ENCODE peak calls at places on chromosomes 5 and 9, in five cellular contexts. S is neural progenitor cell, Y is thyroid gland, W is tibial artery, I is fibroblast of lung. N is an unnamed sample. For H3K36me3 and H3K4me1, the result is how much of the 10 kb centered on the place peaks cover.

GRCh38 chr9:107153336-107153735 is 129.7 kb upstream of the RAD23B start:
- DNase-seq in Y (no peak), W (no peak), I (peak), S (no peak), N (no peak)

GRCh38 chr9:122897969-122898368 is 7.2 kb downstream of the RC3H2 start:
- DNase-seq in W (no peak), S (no peak), Y (no peak), I (no peak), N (no peak)

GRCh38 chr5:115641948-115642347 is 16.1 kb upstream of the TMED7 start:
- DNase-seq in W (no peak), Y (no peak), I (no peak), S (no peak), N (no peak)

GRCh38 chr9:98235126-98235525 is 20.3 kb downstream of the TBC1D2 start:
- DNase-seq in Y (no peak), W (no peak), S (no peak), I (peak), N (no peak)

GRCh38 chr5:141486091-141486490 is 1.3 kb downstream of the PCDHGC4 start:
- DNase-seq in S (no peak), Y (no peak), W (no peak), I (no peak), N (no peak)

GRCh38 chr5:21199087-21199486 is 1211.1 kb upstream of the CDH18 start:
- DNase-seq in I (peak), S (no peak), W (no peak), Y (no peak), N (no peak)

GRCh38 chr5:163260961-163261360 is 176.4 kb upstream of the CCNG1 start:
- DNase-seq in Y (no peak), W (no peak), S (no peak), I (no peak), N (no peak)

GRCh38 chr5:59095480-59095879 is 512.6 kb downstream of the RAB3C start:
- DNase-seq in W (no peak), I (peak), S (no peak), Y (no peak), N (no peak)

GRCh38 chr9:17532461-17532860 is 46.4 kb upstream of the SH3GL2 start:
- DNase-seq in W (no peak), Y (no peak), I (no peak), S (no peak), N (no peak)

GRCh38 chr9:26058111-26058895 is 380.1 kb upstream of the TUSC1 start:
- DNase-seq in S (no peak), I (no peak), Y (no peak), W (no peak), N (no peak)

GRCh38 chr9:121645003-121645402 is 6.4 kb upstream of the DAB2IP start:
- DNase-seq in Y (peak), I (no peak), W (no peak), S (no peak), N (no peak)

GRCh38 chr5:111385970-111386831 is 126.1 kb downstream of the STARD4 start:
- DNase-seq in S (no peak), W (no peak), I (no peak), Y (no peak), N (no peak)

GRCh38 chr9:97848582-97849237 is 4.3 kb upstream of the FOXE1 start:
- DNase-seq in I (no peak), Y (peak), W (peak), S (peak), N (no peak)

GRCh38 chr9:134379774-134380431 is 53.6 kb downstream of the RXRA start:
- DNase-seq in I (no peak), Y (no peak), W (no peak), S (no peak), N (no peak)

GRCh38 chr5:123696948-123697347 is 185.0 kb downstream of the CSNK1G3 start:
- DNase-seq in W (no peak), Y (peak), I (peak), S (no peak), N (peak)

GRCh38 chr5:5340206-5340729 is 82.2 kb upstream of the ICE1 start:
- DNase-seq in W (peak), I (peak), S (peak), Y (peak), N (peak)

GRCh38 chr9:1510712-1511111 is 460.6 kb downstream of the DMRT2 start:
- DNase-seq in S (no peak), Y (no peak), I (no peak), W (no peak), N (no peak)

GRCh38 chr5:142245776-142246175 is 79.0 kb downstream of the SPRY4 start:
- DNase-seq in Y (no peak), I (no peak), W (no peak), S (peak), N (no peak)

GRCh38 chr9:85522459-85523092 is 219.2 kb downstream of the AGTPBP1 start:
- DNase-seq in Y (peak), W (peak), I (peak), S (peak), N (peak)

GRCh38 chr5:16492398-16493175 is 27.0 kb upstream of the ZNF622 start:
- DNase-seq in S (peak), I (peak), Y (no peak), W (peak), N (no peak)

GRCh38 chr5:16552666-16553343 is 64.0 kb downstream of the RETREG1 start:
- DNase-seq in I (peak), S (peak), W (peak), Y (peak), N (peak)

GRCh38 chr9:1198085-1198484 is 147.9 kb downstream of the DMRT2 start:
- DNase-seq in Y (no peak), W (no peak), I (peak), S (no peak), N (no peak)

GRCh38 chr5:124512236-124512635 is 234.2 kb downstream of the ZNF608 start:
- DNase-seq in W (peak), I (no peak), Y (no peak), S (no peak), N (peak)

GRCh38 chr9:37329576-37329975 is 92.9 kb upstream of the GRHPR start:
- DNase-seq in Y (no peak), W (no peak), S (peak), I (peak), N (no peak)

GRCh38 chr9:37753489-37754190 is at the start of gene TRMT10B:
- DNase-seq in Y (peak), I (peak), W (peak), S (peak), N (peak)

GRCh38 chr5:78648359-78649219 is at the start of gene LHFPL2:
- DNase-seq in Y (peak), I (peak), S (peak), W (peak), N (peak)

GRCh38 chr9:133569891-133570651 is 35.6 kb downstream of the ADAMTSL2 start:
- DNase-seq in W (no peak), I (no peak), S (peak), Y (peak), N (no peak)

GRCh38 chr5:1892211-1892610 is 9.5 kb upstream of the IRX4 start:
- DNase-seq in W (no peak), S (no peak), Y (no peak), I (no peak), N (no peak)

GRCh38 chr5:127187711-127188110 is 102.9 kb upstream of the MEGF10 start:
- DNase-seq in I (no peak), S (no peak), Y (no peak), W (no peak), N (no peak)

GRCh38 chr5:150109921-150110320 is 23.6 kb upstream of the CSF1R start:
- DNase-seq in I (no peak), Y (no peak), W (no peak), S (no peak), N (no peak)

GRCh38 chr9:129761901-129762359 is 9.1 kb upstream of the PTGES start:
- DNase-seq in Y (no peak), I (peak), S (peak), W (no peak), N (no peak)

GRCh38 chr5:170623576-170624181 is 119.9 kb downstream of the KCNIP1 start:
- DNase-seq in S (peak), W (no peak), I (peak), Y (peak), N (no peak)

GRCh38 chr9:126696764-126697145 is 83.0 kb downstream of the LMX1B start:
- DNase-seq in I (no peak), S (peak), Y (no peak), W (no peak), N (no peak)

GRCh38 chr9:132943677-132944293 is 631 bp downstream of the TSC1 start:
- DNase-seq in S (no peak), W (no peak), Y (no peak), I (no peak), N (no peak)

GRCh38 chr9:77399964-77400363 is 222.6 kb downstream of the VPS13A start:
- DNase-seq in I (no peak), S (no peak), Y (no peak), W (no peak), N (no peak)

GRCh38 chr9:136827794-136828473 is 14.3 kb upstream of the AJM1 start:
- DNase-seq in Y (no peak), I (no peak), S (no peak), W (no peak), N (peak)

GRCh38 chr9:131028221-131028884 is 19.4 kb downstream of the LAMC3 start:
- DNase-seq in W (no peak), S (no peak), I (no peak), Y (no peak), N (no peak)

GRCh38 chr9:131030978-131031641 is 22.1 kb downstream of the LAMC3 start:
- DNase-seq in S (no peak), W (no peak), I (no peak), Y (no peak), N (no peak)

GRCh38 chr9:131030239-131030977 is 21.4 kb downstream of the LAMC3 start:
- DNase-seq in Y (no peak), W (no peak), S (no peak), I (no peak), N (no peak)

GRCh38 chr9:131028931-131029573 is 20.1 kb downstream of the LAMC3 start:
- DNase-seq in W (no peak), S (no peak), I (no peak), Y (no peak), N (no peak)

GRCh38 chr9:131029574-131029952 is 20.6 kb downstream of the LAMC3 start:
- DNase-seq in W (no peak), Y (no peak), I (no peak), S (no peak), N (no peak)
- H3K27ac ChIP-seq in W (no peak), Y (no peak), I (no peak), S (no peak), N (no peak)

DNA sequence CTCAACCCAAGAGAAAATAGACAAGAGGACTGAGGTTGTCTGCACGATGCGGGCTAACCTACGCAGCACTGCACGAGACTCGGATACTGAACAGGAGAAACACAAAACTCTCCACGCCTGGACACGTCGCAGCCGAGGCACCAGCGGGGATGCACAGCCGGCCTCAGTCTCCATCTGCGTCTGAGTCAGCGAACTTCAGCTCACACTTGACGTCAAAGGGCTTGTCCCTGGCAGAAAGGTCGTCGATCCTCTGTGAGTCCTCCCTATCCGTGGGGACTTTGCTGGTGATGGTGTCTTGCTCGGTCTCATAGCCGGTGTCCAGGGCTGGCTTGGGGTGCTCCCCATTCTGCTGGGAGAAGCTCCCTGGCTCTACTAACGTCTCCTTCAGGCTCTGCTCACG is 60.2 kb downstream of the SECISBP2 start:
- DNase-seq in Y (no peak), S (no peak), I (no peak), W (no peak), N (no peak)
- H3K36me3 ChIP-seq in Y (under half), S (under half), I (under half), W (half or more), N (under half)

GRCh38 chr5:126124706-126125345 is 298.4 kb upstream of the GRAMD2B start:
- DNase-seq in Y (no peak), I (peak), S (no peak), W (no peak), N (no peak)
- H3K4me1 ChIP-seq in Y (under half), I (under half), S (under half), W (under half), N (under half)

GRCh38 chr5:180021900-180022299 is 49.7 kb downstream of the RNF130 start:
- DNase-seq in I (no peak), S (no peak), W (no peak), Y (no peak), N (no peak)
- H3K27ac ChIP-seq in I (no peak), S (no peak), W (no peak), Y (no peak), N (no peak)

N was measured in left ventricle myocardium inferior.